ENCODE peak calls at places on chromosomes 3 and 15, in four cellular contexts. A is sigmoid colon, M is A549, Q is left ventricle myocardium inferior. T is an unnamed sample. For H3K4me1, the result is how much of the 10 kb centered on the place peaks cover.

GRCh38 chr3:101732240-101732641 is 7.8 kb downstream of the CEP97 start:
- DNase-seq in M (no peak), Q (no peak), A (no peak), T (no peak)

GRCh38 chr3:168620854-168621253 is 525.1 kb upstream of the GOLIM4 start:
- DNase-seq in A (no peak), M (peak), Q (no peak), T (peak)

GRCh38 chr3:97530689-97531088 is 233.9 kb upstream of the ARL6 start:
- DNase-seq in Q (no peak), A (no peak), M (no peak), T (no peak)

GRCh38 chr3:125121246-125122010 is 65.6 kb upstream of the HEG1 start:
- DNase-seq in Q (no peak), M (no peak), A (no peak), T (no peak)

GRCh38 chr15:44163370-44163769 is 31.7 kb downstream of the FRMD5 start:
- DNase-seq in Q (no peak), A (no peak), M (no peak), T (no peak)

GRCh38 chr15:90609254-90610185 is 79.8 kb downstream of the CRTC3 start:
- DNase-seq in M (no peak), A (no peak), Q (no peak), T (no peak)

GRCh38 chr15:57387644-57388076 is 11.4 kb downstream of the CGNL1 start:
- DNase-seq in Q (no peak), M (no peak), A (no peak), T (no peak)

GRCh38 chr3:195103623-195104022 is 167.3 kb downstream of the XXYLT1 start:
- DNase-seq in Q (no peak), M (no peak), A (peak), T (no peak)

GRCh38 chr3:184766555-184767261 is 45.3 kb upstream of the VPS8 start:
- DNase-seq in A (no peak), M (no peak), Q (no peak), T (no peak)

GRCh38 chr15:58865420-58865880 is 68.0 kb downstream of the SLTM start:
- DNase-seq in Q (no peak), A (no peak), M (no peak), T (peak)

GRCh38 chr15:43085921-43086320 is 19.9 kb downstream of the UBR1 start:
- DNase-seq in A (no peak), M (no peak), Q (no peak), T (no peak)

GRCh38 chr15:83670628-83671027 is 16.7 kb downstream of the ADAMTSL3 start:
- DNase-seq in Q (no peak), A (no peak), M (no peak), T (no peak)

GRCh38 chr3:148319960-148320359 is 377.7 kb upstream of the AGTR1 start:
- DNase-seq in A (no peak), M (no peak), Q (no peak), T (no peak)

GRCh38 chr15:50066693-50067092 is 52.3 kb downstream of the ATP8B4 start:
- DNase-seq in M (no peak), Q (no peak), A (no peak), T (no peak)

GRCh38 chr3:123069021-123069381 is 2.2 kb downstream of the PDIA5 start:
- DNase-seq in M (no peak), A (no peak), Q (no peak), T (peak)

GRCh38 chr3:123072152-123072551 is 5.3 kb downstream of the PDIA5 start:
- DNase-seq in A (no peak), Q (no peak), M (no peak), T (no peak)

GRCh38 chr3:123071581-123071980 is 4.8 kb downstream of the PDIA5 start:
- DNase-seq in Q (no peak), M (no peak), A (no peak), T (no peak)

GRCh38 chr3:123071146-123071545 is 4.3 kb downstream of the PDIA5 start:
- DNase-seq in M (peak), Q (no peak), A (no peak), T (no peak)

GRCh38 chr3:123070471-123070870 is 3.6 kb downstream of the PDIA5 start:
- DNase-seq in M (no peak), A (no peak), Q (no peak), T (peak)
- H3K4me1 ChIP-seq in M (under half), A (under half), Q (half or more), T (under half)

GRCh38 chr3:13558651-13559050 is 9.7 kb downstream of the FBLN2 start:
- DNase-seq in M (no peak), A (no peak), Q (no peak), T (no peak)

GRCh38 chr3:13557926-13558325 is 9.0 kb downstream of the FBLN2 start:
- DNase-seq in Q (no peak), M (no peak), A (no peak), T (no peak)

GRCh38 chr3:13556937-13557336 is 8.0 kb downstream of the FBLN2 start:
- DNase-seq in M (no peak), A (no peak), Q (no peak), T (no peak)

GRCh38 chr3:13556214-13556613 is 7.3 kb downstream of the FBLN2 start:
- DNase-seq in M (no peak), Q (no peak), A (no peak), T (no peak)

GRCh38 chr3:13557417-13557816 is 8.5 kb downstream of the FBLN2 start:
- DNase-seq in Q (no peak), M (no peak), A (no peak), T (no peak)
- H3K4me1 ChIP-seq in Q (half or more), M (under half), A (under half), T (under half)

GRCh38 chr3:187950671-187951070 is 203.3 kb upstream of the LPP start:
- DNase-seq in M (no peak), A (no peak), Q (no peak), T (no peak)
- H3K4me1 ChIP-seq in M (under half), A (under half), Q (half or more), T (under half)

GRCh38 chr15:39868396-39868795 is 51.7 kb downstream of the GPR176 start:
- DNase-seq in Q (no peak), A (no peak), M (no peak), T (no peak)
- H3K4me1 ChIP-seq in Q (under half), A (under half), M (under half), T (under half)

GRCh38 chr15:98647026-98647773 is 1.1 kb upstream of the IGF1R start:
- DNase-seq in M (peak), Q (peak), A (peak), T (peak)
- H3K4me1 ChIP-seq in M (under half), Q (under half), A (under half), T (under half)

GRCh38 chr3:62241279-62241678 is 132.1 kb downstream of the FEZF2 start:
- DNase-seq in Q (no peak), M (no peak), A (no peak), T (no peak)
- H3K4me1 ChIP-seq in Q (under half), M (under half), A (under half), T (under half)

DNA sequence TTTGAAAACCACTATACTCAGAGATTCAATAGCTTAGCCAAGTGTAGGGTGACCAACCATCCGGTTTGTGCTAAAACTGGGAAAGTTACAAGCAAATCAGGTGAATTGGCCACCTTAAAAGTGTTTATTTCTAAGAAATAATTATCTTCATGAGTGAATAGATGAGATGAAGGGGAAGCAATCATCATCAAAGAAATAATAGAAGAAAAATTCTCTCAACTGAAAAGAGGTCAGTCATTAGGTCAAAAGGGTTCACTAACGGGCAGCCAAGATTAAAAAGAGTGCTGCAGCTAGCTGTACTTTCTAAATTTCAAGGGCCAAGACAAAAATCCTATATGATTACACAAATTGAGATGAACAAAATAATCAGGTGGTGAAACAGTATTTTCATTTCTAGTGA is 34.9 kb upstream of the TSC22D2 start:
- DNase-seq in Q (no peak), M (no peak), A (no peak), T (no peak)
- H3K4me1 ChIP-seq in Q (under half), M (half or more), A (under half), T (under half)